ENCODE peak calls at places on chromosomes 12 and 14, in six cellular contexts. X, S, H, Z, K and D are unnamed samples.

GRCh38 chr14:23751591-23751990 is 115.4 kb downstream of the DHRS2 start:
- DNase-seq in X (no peak), S (no peak), H (no peak), Z (no peak), K (no peak), D (no peak)

GRCh38 chr14:88002421-88002820 is 2.5 kb upstream of the GPR65 start:
- DNase-seq in X (no peak), S (no peak), H (no peak), Z (no peak), K (no peak), D (no peak)

GRCh38 chr12:21296751-21297406 is 37.8 kb downstream of the SLCO1A2 start:
- DNase-seq in X (peak), S (peak), H (peak), Z (peak), K (no peak), D (peak)

GRCh38 chr12:71694099-71694820 is 8.4 kb downstream of the TMEM19 start:
- DNase-seq in X (no peak), S (no peak), H (no peak), Z (no peak), K (no peak), D (peak)

GRCh38 chr12:19234991-19235876 is 105.7 kb downstream of the PLEKHA5 start:
- DNase-seq in X (peak), S (peak), H (no peak), Z (peak), K (no peak), D (no peak)

GRCh38 chr14:45728448-45729225 is 475.6 kb upstream of the MIS18BP1 start:
- DNase-seq in X (no peak), S (no peak), H (no peak), Z (no peak), K (no peak), D (no peak)

GRCh38 chr12:32302218-32302826 is 97.0 kb upstream of the FGD4 start:
- DNase-seq in X (no peak), S (peak), H (peak), Z (no peak), K (no peak), D (peak)

GRCh38 chr12:67519824-67520433 is 128.6 kb upstream of the DYRK2 start:
- DNase-seq in X (no peak), S (no peak), H (no peak), Z (no peak), K (peak), D (no peak)

GRCh38 chr12:76255692-76256091 is 92.5 kb downstream of the BBS10 start:
- DNase-seq in X (no peak), S (no peak), H (no peak), Z (no peak), K (no peak), D (no peak)

GRCh38 chr12:12701457-12701856 is 5.5 kb upstream of the GPR19 start:
- DNase-seq in X (no peak), S (no peak), H (no peak), Z (no peak), K (no peak), D (no peak)

GRCh38 chr14:100681111-100681510 is 45.6 kb upstream of the DLK1 start:
- DNase-seq in X (no peak), S (no peak), H (no peak), Z (no peak), K (no peak), D (no peak)
- H3K27ac ChIP-seq in X (no peak), S (no peak), H (no peak), Z (no peak), K (no peak), D (no peak)

DNA sequence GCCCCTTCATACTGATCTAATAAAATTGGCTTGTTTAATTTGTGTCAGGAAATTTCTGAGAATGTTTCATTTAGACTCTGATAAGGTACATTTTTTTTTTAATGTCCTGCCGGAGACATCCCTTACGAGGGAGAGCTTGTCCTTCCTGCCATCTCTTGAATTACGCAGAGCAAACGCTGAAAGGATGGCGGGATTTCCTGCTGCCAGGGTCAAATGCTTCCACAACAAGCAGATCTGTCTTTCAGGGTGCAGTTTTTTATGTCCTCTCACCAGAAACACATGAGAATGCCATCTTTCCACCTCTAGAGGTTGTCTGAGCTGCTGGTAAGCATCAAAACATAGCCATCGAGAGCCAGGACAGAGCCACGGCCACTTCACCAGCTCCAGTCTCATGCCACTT is 126.8 kb upstream of the ARHGAP5 start:
- DNase-seq in X (no peak), S (no peak), H (no peak), Z (no peak), K (no peak), D (no peak)
- H2AFZ ChIP-seq in X (peak), S (peak), H (no peak), Z (peak), K (peak), D (no peak)

GRCh38 chr12:119068129-119068856 is 87.0 kb downstream of the SRRM4 start:
- DNase-seq in X (no peak), S (no peak), H (no peak), Z (no peak), K (no peak), D (no peak)
- H3K9ac ChIP-seq in X (no peak), S (no peak), H (no peak), Z (no peak), K (no peak), D (no peak)

DNA sequence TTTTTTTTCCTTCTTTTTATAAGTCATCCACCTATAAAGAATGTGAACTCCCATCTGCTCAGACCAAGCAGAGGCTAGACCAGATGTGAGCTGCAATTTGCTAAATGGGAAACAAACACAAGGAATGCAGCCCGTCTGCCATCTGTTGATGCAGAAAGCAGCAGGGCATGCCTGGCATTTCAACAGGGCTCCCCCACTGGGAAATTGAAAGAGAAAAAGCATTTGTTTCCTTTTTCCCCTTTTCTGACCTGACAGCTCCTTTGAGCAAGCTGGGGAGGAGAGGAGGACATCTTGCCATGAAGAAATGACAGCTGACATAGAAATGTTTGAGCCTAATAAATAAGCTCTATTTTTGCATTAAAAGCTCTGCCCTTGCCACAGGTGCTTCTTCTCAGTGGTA is 1823.4 kb upstream of the FLRT2 start:
- DNase-seq in X (peak), S (peak), H (no peak), Z (no peak), K (peak), D (no peak)
- H3K27ac ChIP-seq in X (no peak), S (no peak), H (no peak), Z (no peak), K (peak), D (no peak)